ENCODE peak calls at places on chromosomes 2 and 18, in five cellular contexts. One of them, this sample, is unnamed.

GRCh38 chr2:189466046-189466445 is 24.8 kb downstream of the WDR75 start:
- DNase-seq in HCT116: no peak
- DNase-seq in GM12878: no peak
- DNase-seq in SK-N-SH: no peak
- DNase-seq in K562: no peak
- DNase-seq in this sample: no peak

GRCh38 chr2:160492401-160493226 is 993 bp downstream of the RBMS1 start:
- DNase-seq in K562: peak
- DNase-seq in HCT116: peak
- DNase-seq in SK-N-SH: peak
- DNase-seq in GM12878: no peak
- DNase-seq in this sample: peak

GRCh38 chr2:151437630-151438029 is 27.9 kb downstream of the RIF1 start:
- DNase-seq in GM12878: no peak
- DNase-seq in K562: no peak
- DNase-seq in HCT116: peak
- DNase-seq in SK-N-SH: peak
- DNase-seq in this sample: no peak

GRCh38 chr2:144026679-144027078 is 493.2 kb downstream of the ZEB2 start:
- DNase-seq in SK-N-SH: no peak
- DNase-seq in K562: no peak
- DNase-seq in HCT116: no peak
- DNase-seq in GM12878: no peak
- DNase-seq in this sample: no peak

GRCh38 chr2:96527990-96528679 is 8.4 kb upstream of the ARID5A start:
- DNase-seq in SK-N-SH: no peak
- DNase-seq in HCT116: no peak
- DNase-seq in GM12878: peak
- DNase-seq in K562: no peak
- DNase-seq in this sample: no peak

GRCh38 chr2:111135910-111136297 is 15.2 kb downstream of the BCL2L11 start:
- DNase-seq in K562: peak
- DNase-seq in GM12878: no peak
- DNase-seq in SK-N-SH: no peak
- DNase-seq in HCT116: no peak
- DNase-seq in this sample: no peak

GRCh38 chr18:79483971-79484491 is 88.3 kb downstream of the NFATC1 start:
- DNase-seq in K562: no peak
- DNase-seq in GM12878: no peak
- DNase-seq in HCT116: no peak
- DNase-seq in SK-N-SH: no peak
- DNase-seq in this sample: no peak

GRCh38 chr2:8737571-8738175 is 55.8 kb downstream of the ID2 start:
- DNase-seq in GM12878: no peak
- DNase-seq in SK-N-SH: no peak
- DNase-seq in HCT116: no peak
- DNase-seq in K562: no peak
- DNase-seq in this sample: no peak

GRCh38 chr2:120881981-120882788 is 146.5 kb downstream of the GLI2 start:
- DNase-seq in GM12878: no peak
- DNase-seq in HCT116: no peak
- DNase-seq in K562: no peak
- DNase-seq in SK-N-SH: peak
- DNase-seq in this sample: no peak

GRCh38 chr18:48866028-48866733 is 84.6 kb downstream of the SMAD7 start:
- DNase-seq in GM12878: no peak
- DNase-seq in HCT116: no peak
- DNase-seq in K562: no peak
- DNase-seq in SK-N-SH: peak
- DNase-seq in this sample: no peak

GRCh38 chr18:26771524-26771923 is 94.0 kb downstream of the AQP4 start:
- DNase-seq in K562: no peak
- DNase-seq in HCT116: no peak
- DNase-seq in SK-N-SH: no peak
- DNase-seq in GM12878: no peak
- DNase-seq in this sample: peak

GRCh38 chr2:207530160-207531023 is 630 bp downstream of the CREB1 start:
- DNase-seq in SK-N-SH: peak
- DNase-seq in K562: peak
- DNase-seq in HCT116: no peak
- DNase-seq in GM12878: no peak
- DNase-seq in this sample: peak

GRCh38 chr18:7096838-7097237 is 20.8 kb downstream of the LAMA1 start:
- DNase-seq in K562: no peak
- DNase-seq in GM12878: no peak
- DNase-seq in HCT116: no peak
- DNase-seq in SK-N-SH: peak
- DNase-seq in this sample: no peak

GRCh38 chr2:63639344-63639743 is 50.6 kb downstream of the MDH1 start:
- DNase-seq in HCT116: no peak
- DNase-seq in SK-N-SH: no peak
- DNase-seq in GM12878: no peak
- DNase-seq in K562: no peak
- DNase-seq in this sample: no peak

GRCh38 chr18:712401-713134 is at the start of gene ENOSF1:
- DNase-seq in GM12878: no peak
- DNase-seq in SK-N-SH: peak
- DNase-seq in HCT116: peak
- DNase-seq in K562: peak
- DNase-seq in this sample: peak

GRCh38 chr2:174836345-174836999 is 72.2 kb upstream of the CHRNA1 start:
- DNase-seq in K562: no peak
- DNase-seq in SK-N-SH: no peak
- DNase-seq in GM12878: no peak
- DNase-seq in HCT116: no peak
- DNase-seq in this sample: no peak

GRCh38 chr18:58080516-58080915 is 36.5 kb downstream of the NEDD4L start:
- DNase-seq in SK-N-SH: no peak
- DNase-seq in K562: no peak
- DNase-seq in HCT116: no peak
- DNase-seq in GM12878: no peak
- DNase-seq in this sample: peak

GRCh38 chr18:58076052-58076451 is 32.0 kb downstream of the NEDD4L start:
- DNase-seq in SK-N-SH: no peak
- DNase-seq in HCT116: no peak
- DNase-seq in GM12878: no peak
- DNase-seq in K562: no peak
- DNase-seq in this sample: no peak

GRCh38 chr18:58078889-58079573 is 35.0 kb downstream of the NEDD4L start:
- DNase-seq in GM12878: no peak
- DNase-seq in K562: peak
- DNase-seq in SK-N-SH: no peak
- DNase-seq in HCT116: no peak
- DNase-seq in this sample: peak

GRCh38 chr18:58077329-58077728 is 33.3 kb downstream of the NEDD4L start:
- DNase-seq in SK-N-SH: no peak
- DNase-seq in HCT116: no peak
- DNase-seq in K562: no peak
- DNase-seq in GM12878: no peak
- DNase-seq in this sample: no peak
- TF ChIP-seq JUND in SK-N-SH: no peak
- TF ChIP-seq JUND in HCT116: no peak
- TF ChIP-seq JUND in K562: no peak
- TF ChIP-seq JUND in GM12878: no peak
- TF ChIP-seq JUND in this sample: peak

GRCh38 chr2:3447789-3448317 is 68.4 kb downstream of the TRAPPC12 start:
- DNase-seq in SK-N-SH: peak
- DNase-seq in K562: no peak
- DNase-seq in HCT116: no peak
- DNase-seq in GM12878: no peak
- DNase-seq in this sample: no peak
- TF ChIP-seq JUND in SK-N-SH: no peak
- TF ChIP-seq JUND in K562: no peak
- TF ChIP-seq JUND in HCT116: no peak
- TF ChIP-seq JUND in GM12878: no peak
- TF ChIP-seq JUND in this sample: no peak

GRCh38 chr2:191677646-191678436 is at the start of gene NABP1:
- DNase-seq in HCT116: peak
- DNase-seq in SK-N-SH: peak
- DNase-seq in K562: peak
- DNase-seq in GM12878: peak
- DNase-seq in this sample: peak
- TF ChIP-seq JUND in HCT116: peak
- TF ChIP-seq JUND in SK-N-SH: no peak
- TF ChIP-seq JUND in K562: peak
- TF ChIP-seq JUND in GM12878: no peak
- TF ChIP-seq JUND in this sample: no peak

GRCh38 chr2:128791120-128791982 is 472.7 kb upstream of the HS6ST1 start:
- DNase-seq in HCT116: no peak
- DNase-seq in SK-N-SH: no peak
- DNase-seq in K562: no peak
- DNase-seq in GM12878: no peak
- DNase-seq in this sample: no peak

GRCh38 chr2:128789221-128789620 is 470.6 kb upstream of the HS6ST1 start:
- DNase-seq in K562: no peak
- DNase-seq in HCT116: no peak
- DNase-seq in SK-N-SH: no peak
- DNase-seq in GM12878: no peak
- DNase-seq in this sample: no peak

GRCh38 chr2:128790541-128790944 is 471.9 kb upstream of the HS6ST1 start:
- DNase-seq in HCT116: no peak
- DNase-seq in GM12878: no peak
- DNase-seq in K562: no peak
- DNase-seq in SK-N-SH: no peak
- DNase-seq in this sample: no peak

GRCh38 chr2:128788636-128789220 is 470.1 kb upstream of the HS6ST1 start:
- DNase-seq in GM12878: no peak
- DNase-seq in SK-N-SH: no peak
- DNase-seq in K562: no peak
- DNase-seq in HCT116: no peak
- DNase-seq in this sample: no peak

GRCh38 chr2:128789776-128790455 is 471.2 kb upstream of the HS6ST1 start:
- DNase-seq in HCT116: no peak
- DNase-seq in GM12878: no peak
- DNase-seq in K562: no peak
- DNase-seq in SK-N-SH: no peak
- DNase-seq in this sample: no peak
- TF ChIP-seq JUND in HCT116: no peak
- TF ChIP-seq JUND in GM12878: no peak
- TF ChIP-seq JUND in K562: no peak
- TF ChIP-seq JUND in SK-N-SH: no peak
- TF ChIP-seq JUND in this sample: no peak

GRCh38 chr2:29079887-29080286 is 5.6 kb upstream of the PCARE start:
- DNase-seq in HCT116: no peak
- DNase-seq in GM12878: no peak
- DNase-seq in K562: no peak
- DNase-seq in SK-N-SH: no peak
- DNase-seq in this sample: no peak
- TF ChIP-seq JUND in HCT116: no peak
- TF ChIP-seq JUND in GM12878: no peak
- TF ChIP-seq JUND in K562: no peak
- TF ChIP-seq JUND in SK-N-SH: no peak
- TF ChIP-seq JUND in this sample: no peak

GRCh38 chr2:216636570-216637450 is 3.6 kb downstream of the IGFBP2 start:
- DNase-seq in GM12878: no peak
- DNase-seq in SK-N-SH: peak
- DNase-seq in HCT116: peak
- DNase-seq in K562: peak
- DNase-seq in this sample: peak
- TF ChIP-seq JUND in GM12878: no peak
- TF ChIP-seq JUND in SK-N-SH: peak
- TF ChIP-seq JUND in HCT116: no peak
- TF ChIP-seq JUND in K562: peak
- TF ChIP-seq JUND in this sample: no peak

GRCh38 chr18:27787543-27787942 is 389.4 kb downstream of the CDH2 start:
- DNase-seq in SK-N-SH: no peak
- DNase-seq in HCT116: no peak
- DNase-seq in GM12878: no peak
- DNase-seq in K562: no peak
- DNase-seq in this sample: no peak
- TF ChIP-seq JUND in SK-N-SH: no peak
- TF ChIP-seq JUND in HCT116: no peak
- TF ChIP-seq JUND in GM12878: no peak
- TF ChIP-seq JUND in K562: no peak
- TF ChIP-seq JUND in this sample: no peak

GRCh38 chr2:3321825-3322224 is 55.8 kb downstream of the EIPR1 start:
- DNase-seq in SK-N-SH: no peak
- DNase-seq in GM12878: no peak
- DNase-seq in K562: no peak
- DNase-seq in HCT116: no peak
- DNase-seq in this sample: no peak

GRCh38 chr2:3320910-3321605 is 56.6 kb downstream of the EIPR1 start:
- DNase-seq in SK-N-SH: no peak
- DNase-seq in K562: no peak
- DNase-seq in HCT116: no peak
- DNase-seq in GM12878: no peak
- DNase-seq in this sample: no peak

GRCh38 chr2:3317871-3318270 is 59.7 kb downstream of the EIPR1 start:
- DNase-seq in K562: no peak
- DNase-seq in HCT116: no peak
- DNase-seq in SK-N-SH: no peak
- DNase-seq in GM12878: no peak
- DNase-seq in this sample: no peak

GRCh38 chr2:3319134-3319533 is 58.5 kb downstream of the EIPR1 start:
- DNase-seq in HCT116: no peak
- DNase-seq in GM12878: no peak
- DNase-seq in SK-N-SH: no peak
- DNase-seq in K562: no peak
- DNase-seq in this sample: no peak

DNA sequence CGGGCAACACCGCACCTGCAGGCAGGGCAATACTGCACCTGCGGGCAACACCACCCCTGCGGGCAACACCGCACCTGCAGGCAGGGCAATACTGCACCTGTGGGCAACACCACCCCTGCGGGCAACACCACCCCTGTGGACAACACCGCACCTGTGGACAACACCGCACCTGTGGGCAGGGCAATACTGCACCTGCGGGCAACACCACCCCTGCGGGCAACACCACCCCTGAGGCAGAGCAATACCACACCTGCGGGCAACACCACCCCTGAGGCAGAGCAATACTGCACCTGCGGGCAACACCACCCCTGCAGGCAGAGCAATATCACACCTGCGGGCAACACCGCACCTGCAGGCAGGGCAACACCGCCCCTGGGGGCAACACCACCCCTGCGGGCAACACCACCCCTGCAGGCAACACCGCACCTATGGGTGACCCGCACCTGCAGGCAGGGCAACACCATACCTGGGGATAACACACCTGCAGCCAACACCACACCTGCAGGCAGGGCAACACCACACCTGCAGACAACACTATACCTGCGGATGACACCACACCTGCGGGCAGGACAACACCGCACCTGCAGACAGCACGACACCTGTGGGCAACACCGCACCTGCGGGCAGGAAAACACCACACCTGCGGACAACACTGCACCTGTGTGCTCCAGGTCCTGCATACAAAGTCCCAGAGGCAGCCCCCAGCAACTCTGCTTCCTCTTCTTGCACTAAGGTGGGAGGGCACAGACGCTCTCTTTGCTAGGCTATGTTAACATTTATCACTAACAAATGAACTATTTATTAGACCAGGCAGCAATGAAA is 57.7 kb downstream of the EIPR1 start:
- DNase-seq in HCT116: no peak
- DNase-seq in GM12878: no peak
- DNase-seq in SK-N-SH: no peak
- DNase-seq in K562: no peak
- DNase-seq in this sample: no peak
- TF ChIP-seq JUND in HCT116: no peak
- TF ChIP-seq JUND in GM12878: no peak
- TF ChIP-seq JUND in SK-N-SH: no peak
- TF ChIP-seq JUND in K562: no peak
- TF ChIP-seq JUND in this sample: no peak